ENCODE peak calls at places on chromosome 1, in five cellular contexts. X is stimulated activated CD4-positive, alpha-beta T cell treated with anti-CD3 and anti-CD28 coated beads, Interleukin-2, amount 100 ng/mL, for 48 hours; M is foreskin fibroblast; O is CD4-positive, alpha-beta T cell; Z is HTR-8/SVneo. C is an unnamed sample.

GRCh38 chr1:244325056-244325764 is 126.5 kb downstream of the ADSS2 start:
- DNase-seq in X (no peak), M (peak; percentile 46), O (no peak), Z (no peak), C (no peak)

GRCh38 chr1:161089251-161089924 is at the start of gene NECTIN4:
- DNase-seq in M (no peak), Z (no peak), O (no peak), X (no peak), C (no peak)

GRCh38 chr1:197441990-197442389 is 173.9 kb downstream of the CRB1 start:
- DNase-seq in O (no peak), M (peak; percentile 69), Z (no peak), X (no peak), C (peak; percentile 45)

GRCh38 chr1:148308832-148309458 is 156.9 kb upstream of the NBPF11 start:
- DNase-seq in X (no peak), Z (no peak), O (no peak), M (peak; percentile 35), C (peak; percentile 56)

GRCh38 chr1:228543396-228543795 is 56.2 kb downstream of the RNF187 start:
- DNase-seq in O (no peak), M (no peak), Z (no peak), X (no peak), C (no peak)

GRCh38 chr1:197195100-197195499 is 48.6 kb upstream of the ASPM start:
- DNase-seq in X (no peak), O (no peak), Z (no peak), M (no peak), C (no peak)

GRCh38 chr1:56993355-56993985 is 27.7 kb upstream of the C8B start:
- DNase-seq in X (no peak), O (no peak), Z (no peak), M (no peak), C (no peak)

GRCh38 chr1:98325646-98326441 is 335.7 kb upstream of the SNX7 start:
- DNase-seq in Z (no peak), M (peak; percentile 94), X (no peak), O (no peak), C (peak; percentile 93)

GRCh38 chr1:192342842-192343241 is 26.1 kb downstream of the RGS21 start:
- DNase-seq in Z (no peak), O (no peak), M (no peak), X (no peak), C (no peak)